ENCODE peak calls at places on chromosomes 3 and 15, in seven cellular contexts. A is stomach; L is NT2/D1; D is endothelial cell of umbilical vein; N is activated T-cell treated with anti-CD3 and anti-CD28 coated beads for 24 hours; V is stimulated activated CD4-positive, alpha-beta T cell treated with anti-CD3 and anti-CD28 coated beads, Interleukin-1b, Interleukin-23, amount 100 ng/mL, for 48 hours; E is HuH-7.5. F is an unnamed sample.

GRCh38 chr15:71201471-71201870 is 86.2 kb downstream of the THSD4 start:
- DNase-seq in N (no peak), D (no peak), L (peak), A (peak), E (no peak), V (no peak), F (no peak)

GRCh38 chr3:69941439-69942176 is 57.9 kb upstream of the SAMMSON start:
- DNase-seq in V (no peak), E (no peak), D (no peak), N (no peak), L (no peak), A (no peak), F (no peak)

GRCh38 chr15:50415752-50416404 is 8.3 kb upstream of the USP8 start:
- DNase-seq in D (no peak), V (no peak), L (no peak), A (no peak), N (no peak), E (no peak), F (no peak)

GRCh38 chr3:149971403-149972075 is 844 bp upstream of the PFN2 start:
- DNase-seq in E (peak), L (peak), N (no peak), V (peak), A (peak), D (peak), F (peak)

GRCh38 chr15:81190922-81191507 is 5.7 kb upstream of the IL16 start:
- DNase-seq in A (no peak), E (no peak), V (no peak), N (no peak), L (no peak), D (no peak), F (no peak)

GRCh38 chr3:66442254-66443249 is 58.3 kb downstream of the LRIG1 start:
- DNase-seq in L (peak), N (no peak), A (peak), D (peak), E (peak), V (no peak), F (no peak)

GRCh38 chr3:194395767-194396527 is 3.1 kb downstream of the GP5 start:
- DNase-seq in D (no peak), E (no peak), L (no peak), A (no peak), N (peak), V (peak), F (peak)

GRCh38 chr3:8446845-8447244 is 54.8 kb upstream of the LMCD1 start:
- DNase-seq in L (no peak), V (no peak), D (peak), E (no peak), A (no peak), N (no peak), F (no peak)

GRCh38 chr3:182438398-182438797 is 354.9 kb upstream of the ATP11B start:
- DNase-seq in N (no peak), E (no peak), V (no peak), A (no peak), D (no peak), L (no peak), F (no peak)

GRCh38 chr3:97835761-97836160 is 13.9 kb downstream of the CRYBG3 start:
- DNase-seq in V (no peak), D (no peak), E (no peak), A (no peak), N (no peak), L (no peak), F (no peak)

GRCh38 chr15:93030430-93031102 is 58.4 kb downstream of the RGMA start:
- DNase-seq in V (peak), D (peak), E (peak), A (peak), L (peak), N (peak), F (peak)

GRCh38 chr3:156359337-156359736 is 195.6 kb downstream of the SSR3 start:
- DNase-seq in L (no peak), V (no peak), D (peak), A (no peak), E (no peak), N (no peak), F (no peak)

GRCh38 chr15:39130556-39131379 is 450.1 kb upstream of the THBS1 start:
- DNase-seq in A (no peak), N (no peak), D (peak), L (no peak), E (no peak), V (no peak), F (no peak)

GRCh38 chr3:10702961-10703740 is 112.9 kb upstream of the SLC6A11 start:
- DNase-seq in E (peak), A (no peak), V (peak), N (peak), L (peak), D (peak), F (peak)